ENCODE peak calls at places on chromosomes 3 and 15, in six cellular contexts. One of them, this sample, is unnamed.

GRCh38 chr3:115381573-115381912 is 234.5 kb upstream of the ZBTB20 start:
- DNase-seq in endothelial cell of umbilical vein: no peak
- DNase-seq in left lung: no peak
- DNase-seq in RWPE2: no peak
- DNase-seq in neuronal stem cell: no peak
- DNase-seq in fibroblast of lung: peak; percentile 30
- DNase-seq in this sample: no peak

GRCh38 chr3:150069633-150070032 is 98.9 kb upstream of the PFN2 start:
- DNase-seq in endothelial cell of umbilical vein: no peak
- DNase-seq in left lung: no peak
- DNase-seq in RWPE2: no peak
- DNase-seq in neuronal stem cell: no peak
- DNase-seq in fibroblast of lung: no peak
- DNase-seq in this sample: no peak

GRCh38 chr3:68996356-68996995 is 17.0 kb downstream of the EOGT start:
- DNase-seq in endothelial cell of umbilical vein: no peak
- DNase-seq in left lung: no peak
- DNase-seq in RWPE2: no peak
- DNase-seq in neuronal stem cell: no peak
- DNase-seq in fibroblast of lung: peak; percentile 78
- DNase-seq in this sample: no peak

GRCh38 chr3:10459954-10460754 is 45.2 kb downstream of the ATP2B2 start:
- DNase-seq in endothelial cell of umbilical vein: peak; percentile 59
- DNase-seq in left lung: peak; percentile 56
- DNase-seq in RWPE2: peak; percentile 73
- DNase-seq in neuronal stem cell: peak; percentile 97
- DNase-seq in fibroblast of lung: peak; percentile 87
- DNase-seq in this sample: peak; percentile 99

GRCh38 chr3:143427626-143428025 is 308.1 kb downstream of the CHST2 start:
- DNase-seq in endothelial cell of umbilical vein: no peak
- DNase-seq in left lung: no peak
- DNase-seq in RWPE2: no peak
- DNase-seq in neuronal stem cell: no peak
- DNase-seq in fibroblast of lung: no peak
- DNase-seq in this sample: no peak

GRCh38 chr3:58588030-58588614 is 10.9 kb upstream of the FAM107A start:
- DNase-seq in endothelial cell of umbilical vein: peak; percentile 32
- DNase-seq in left lung: no peak
- DNase-seq in RWPE2: no peak
- DNase-seq in neuronal stem cell: peak; percentile 71
- DNase-seq in fibroblast of lung: peak; percentile 29
- DNase-seq in this sample: peak; percentile 92

GRCh38 chr3:192207239-192207638 is 520.1 kb downstream of the FGF12 start:
- DNase-seq in endothelial cell of umbilical vein: peak; percentile 6
- DNase-seq in left lung: no peak
- DNase-seq in RWPE2: no peak
- DNase-seq in neuronal stem cell: no peak
- DNase-seq in fibroblast of lung: peak; percentile 48
- DNase-seq in this sample: no peak

GRCh38 chr15:78944669-78945407 is at the start of gene CTSH:
- DNase-seq in endothelial cell of umbilical vein: peak; percentile 44
- DNase-seq in left lung: peak; percentile 92
- DNase-seq in RWPE2: no peak
- DNase-seq in neuronal stem cell: peak; percentile 67
- DNase-seq in fibroblast of lung: peak; percentile 58
- DNase-seq in this sample: peak; percentile 97

GRCh38 chr3:186790261-186790981 is 7.0 kb downstream of the EIF4A2 start:
- DNase-seq in endothelial cell of umbilical vein: peak; percentile 50
- DNase-seq in left lung: no peak
- DNase-seq in RWPE2: no peak
- DNase-seq in neuronal stem cell: no peak
- DNase-seq in fibroblast of lung: peak; percentile 63
- DNase-seq in this sample: peak; percentile 71

GRCh38 chr15:38758001-38758400 is 193.4 kb upstream of the RASGRP1 start:
- DNase-seq in endothelial cell of umbilical vein: peak; percentile 87
- DNase-seq in left lung: no peak
- DNase-seq in RWPE2: no peak
- DNase-seq in neuronal stem cell: no peak
- DNase-seq in fibroblast of lung: peak; percentile 81
- DNase-seq in this sample: no peak

GRCh38 chr3:53184701-53185100 is 23.7 kb downstream of the PRKCD start:
- DNase-seq in endothelial cell of umbilical vein: no peak
- DNase-seq in left lung: no peak
- DNase-seq in RWPE2: no peak
- DNase-seq in neuronal stem cell: no peak
- DNase-seq in fibroblast of lung: no peak
- DNase-seq in this sample: no peak

GRCh38 chr3:129974451-129975331 is at the start of gene TRH:
- DNase-seq in endothelial cell of umbilical vein: no peak
- DNase-seq in left lung: no peak
- DNase-seq in RWPE2: no peak
- DNase-seq in neuronal stem cell: peak; percentile 48
- DNase-seq in fibroblast of lung: no peak
- DNase-seq in this sample: peak; percentile 75

GRCh38 chr15:96367436-96368200 is 37.1 kb downstream of the NR2F2 start:
- DNase-seq in endothelial cell of umbilical vein: peak; percentile 30
- DNase-seq in left lung: no peak
- DNase-seq in RWPE2: no peak
- DNase-seq in neuronal stem cell: no peak
- DNase-seq in fibroblast of lung: no peak
- DNase-seq in this sample: peak; percentile 58

GRCh38 chr3:159305017-159305416 is 503.2 kb downstream of the MFSD1 start:
- DNase-seq in endothelial cell of umbilical vein: no peak
- DNase-seq in left lung: no peak
- DNase-seq in RWPE2: no peak
- DNase-seq in neuronal stem cell: no peak
- DNase-seq in fibroblast of lung: no peak
- DNase-seq in this sample: no peak

GRCh38 chr15:80779658-80780415 is 667 bp downstream of the CEMIP start:
- DNase-seq in endothelial cell of umbilical vein: peak; percentile 19
- DNase-seq in left lung: no peak
- DNase-seq in RWPE2: no peak
- DNase-seq in neuronal stem cell: peak; percentile 17
- DNase-seq in fibroblast of lung: peak; percentile 45
- DNase-seq in this sample: peak; percentile 76

GRCh38 chr3:158106773-158107461 is 697 bp upstream of the SHOX2 start:
- DNase-seq in endothelial cell of umbilical vein: peak; percentile 35
- DNase-seq in left lung: no peak
- DNase-seq in RWPE2: no peak
- DNase-seq in neuronal stem cell: no peak
- DNase-seq in fibroblast of lung: no peak
- DNase-seq in this sample: peak; percentile 80

GRCh38 chr3:52609316-52609815 is 73.0 kb downstream of the UQCC5 start:
- DNase-seq in endothelial cell of umbilical vein: no peak
- DNase-seq in left lung: no peak
- DNase-seq in RWPE2: no peak
- DNase-seq in neuronal stem cell: no peak
- DNase-seq in fibroblast of lung: no peak
- DNase-seq in this sample: no peak

GRCh38 chr3:48555231-48555948 is 1.2 kb downstream of the PFKFB4 start:
- DNase-seq in endothelial cell of umbilical vein: no peak
- DNase-seq in left lung: no peak
- DNase-seq in RWPE2: peak; percentile 19
- DNase-seq in neuronal stem cell: no peak
- DNase-seq in fibroblast of lung: no peak
- DNase-seq in this sample: no peak

GRCh38 chr15:59830873-59831272 is 141.8 kb upstream of the BNIP2 start:
- DNase-seq in endothelial cell of umbilical vein: no peak
- DNase-seq in left lung: no peak
- DNase-seq in RWPE2: no peak
- DNase-seq in neuronal stem cell: no peak
- DNase-seq in fibroblast of lung: peak; percentile 1
- DNase-seq in this sample: no peak

GRCh38 chr3:182802413-182802812 is 9.1 kb downstream of the ATP11B start:
- DNase-seq in endothelial cell of umbilical vein: no peak
- DNase-seq in left lung: no peak
- DNase-seq in RWPE2: no peak
- DNase-seq in neuronal stem cell: no peak
- DNase-seq in fibroblast of lung: peak; percentile 32
- DNase-seq in this sample: no peak

GRCh38 chr3:61610316-61610715 is 48.9 kb downstream of the PTPRG start:
- DNase-seq in endothelial cell of umbilical vein: no peak
- DNase-seq in left lung: no peak
- DNase-seq in RWPE2: no peak
- DNase-seq in neuronal stem cell: no peak
- DNase-seq in fibroblast of lung: no peak
- DNase-seq in this sample: no peak

GRCh38 chr15:60375255-60375809 is 22.5 kb downstream of the ANXA2 start:
- DNase-seq in endothelial cell of umbilical vein: no peak
- DNase-seq in left lung: no peak
- DNase-seq in RWPE2: no peak
- DNase-seq in neuronal stem cell: no peak
- DNase-seq in fibroblast of lung: no peak
- DNase-seq in this sample: peak; percentile 4

GRCh38 chr15:94397377-94397776 is 166.0 kb downstream of the MCTP2 start:
- DNase-seq in endothelial cell of umbilical vein: peak; percentile 26
- DNase-seq in left lung: no peak
- DNase-seq in RWPE2: no peak
- DNase-seq in neuronal stem cell: no peak
- DNase-seq in fibroblast of lung: no peak
- DNase-seq in this sample: no peak

GRCh38 chr15:70833897-70834765 is 19.8 kb downstream of the LARP6 start:
- DNase-seq in endothelial cell of umbilical vein: peak; percentile 76
- DNase-seq in left lung: no peak
- DNase-seq in RWPE2: peak; percentile 90
- DNase-seq in neuronal stem cell: no peak
- DNase-seq in fibroblast of lung: peak; percentile 82
- DNase-seq in this sample: peak; percentile 70

GRCh38 chr15:47206358-47206978 is 510.8 kb upstream of the SEMA6D start:
- DNase-seq in endothelial cell of umbilical vein: no peak
- DNase-seq in left lung: no peak
- DNase-seq in RWPE2: no peak
- DNase-seq in neuronal stem cell: no peak
- DNase-seq in fibroblast of lung: no peak
- DNase-seq in this sample: peak; percentile 58

GRCh38 chr15:47203993-47204392 is 513.3 kb upstream of the SEMA6D start:
- DNase-seq in endothelial cell of umbilical vein: no peak
- DNase-seq in left lung: no peak
- DNase-seq in RWPE2: no peak
- DNase-seq in neuronal stem cell: no peak
- DNase-seq in fibroblast of lung: no peak
- DNase-seq in this sample: no peak
- H3K4me1 ChIP-seq in endothelial cell of umbilical vein: no peaks in the 10 kb centered on the region
- H3K4me1 ChIP-seq in left lung: no peaks in the 10 kb centered on the region
- H3K4me1 ChIP-seq in RWPE2: no peaks in the 10 kb centered on the region
- H3K4me1 ChIP-seq in neuronal stem cell: no peaks in the 10 kb centered on the region
- H3K4me1 ChIP-seq in fibroblast of lung: no peaks in the 10 kb centered on the region
- H3K4me1 ChIP-seq in this sample: peaks cover 15% of the 10 kb centered on the region

DNA sequence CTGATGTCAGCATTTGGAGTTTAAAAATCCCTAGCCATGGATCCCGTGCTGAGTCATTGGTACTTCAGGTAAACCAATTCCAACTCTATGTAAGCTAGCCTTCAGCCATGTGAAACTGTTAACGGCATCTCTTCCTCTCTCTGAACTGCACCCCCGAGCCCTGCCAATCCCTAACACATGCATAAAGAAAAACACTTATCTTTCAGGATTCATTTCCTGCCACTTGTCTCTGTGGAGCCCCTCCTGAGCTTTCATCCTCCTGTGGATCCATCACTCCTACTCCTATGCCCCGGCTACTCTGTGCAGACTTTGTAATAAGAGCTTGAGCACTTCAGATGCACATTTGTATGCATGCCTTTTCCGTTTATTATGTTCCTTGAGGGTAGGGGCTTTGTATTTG is 119.1 kb downstream of the AKAP13 start:
- DNase-seq in endothelial cell of umbilical vein: no peak
- DNase-seq in left lung: no peak
- DNase-seq in RWPE2: no peak
- DNase-seq in neuronal stem cell: no peak
- DNase-seq in fibroblast of lung: peak; percentile 44
- DNase-seq in this sample: no peak
- H3K4me1 ChIP-seq in endothelial cell of umbilical vein: peaks cover 20% of the 10 kb centered on the region
- H3K4me1 ChIP-seq in left lung: peaks cover 15% of the 10 kb centered on the region
- H3K4me1 ChIP-seq in RWPE2: peaks cover 7% of the 10 kb centered on the region
- H3K4me1 ChIP-seq in neuronal stem cell: peaks cover 17% of the 10 kb centered on the region
- H3K4me1 ChIP-seq in fibroblast of lung: no peaks in the 10 kb centered on the region
- H3K4me1 ChIP-seq in this sample: peaks cover 38% of the 10 kb centered on the region

DNA sequence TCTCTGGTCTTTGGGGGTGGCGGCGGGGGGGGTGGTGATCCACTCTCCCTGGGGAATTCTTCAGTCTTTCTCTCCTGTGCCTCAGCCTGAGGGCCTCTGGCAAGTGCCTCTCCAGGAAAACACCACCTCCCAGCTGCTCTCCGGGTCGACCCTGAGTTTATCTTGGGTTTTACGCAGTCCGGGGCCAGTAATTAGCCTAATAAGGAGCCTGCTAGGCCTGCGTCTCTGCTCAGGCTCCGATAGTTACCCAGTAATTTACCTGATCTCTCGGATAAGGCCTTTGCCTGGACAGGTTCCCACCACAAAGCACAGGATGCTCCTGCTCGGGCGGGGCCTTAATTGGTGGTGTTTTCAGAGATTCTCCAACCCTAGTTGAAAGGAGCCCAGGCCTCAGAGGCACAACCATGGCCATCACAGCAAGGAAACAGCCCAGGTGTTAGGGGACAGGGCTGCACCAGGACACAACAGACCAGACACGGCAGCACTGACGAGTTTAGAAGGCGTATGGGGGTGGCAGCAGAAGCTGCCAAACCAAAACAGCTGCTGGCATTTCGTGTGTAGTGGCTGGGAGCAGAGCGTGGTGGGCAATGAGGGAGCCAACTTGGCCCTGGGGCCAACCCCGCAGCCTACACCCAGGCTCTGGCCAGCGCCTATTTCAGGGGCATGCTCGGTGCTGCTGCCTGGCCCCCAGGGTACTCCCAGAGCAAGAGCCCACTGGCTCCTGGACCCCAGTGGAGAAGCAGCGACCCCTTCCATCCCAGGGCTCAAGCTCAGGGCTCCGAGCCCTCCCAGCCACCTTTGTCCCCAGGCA is 71.4 kb downstream of the KLF13 start:
- DNase-seq in endothelial cell of umbilical vein: no peak
- DNase-seq in left lung: no peak
- DNase-seq in RWPE2: peak; percentile 82
- DNase-seq in neuronal stem cell: no peak
- DNase-seq in fibroblast of lung: no peak
- DNase-seq in this sample: peak; percentile 56
- H3K4me1 ChIP-seq in endothelial cell of umbilical vein: peaks cover 16% of the 10 kb centered on the region
- H3K4me1 ChIP-seq in left lung: peaks cover 21% of the 10 kb centered on the region
- H3K4me1 ChIP-seq in RWPE2: peaks cover 22% of the 10 kb centered on the region
- H3K4me1 ChIP-seq in neuronal stem cell: no peaks in the 10 kb centered on the region
- H3K4me1 ChIP-seq in fibroblast of lung: peaks cover 27% of the 10 kb centered on the region
- H3K4me1 ChIP-seq in this sample: no peaks in the 10 kb centered on the region

GRCh38 chr3:15207836-15208504 is 1.9 kb downstream of the CAPN7 start:
- DNase-seq in endothelial cell of umbilical vein: peak; percentile 3
- DNase-seq in left lung: no peak
- DNase-seq in RWPE2: no peak
- DNase-seq in neuronal stem cell: no peak
- DNase-seq in fibroblast of lung: peak; percentile 12
- DNase-seq in this sample: no peak
- H3K4me1 ChIP-seq in endothelial cell of umbilical vein: peaks cover 6% of the 10 kb centered on the region
- H3K4me1 ChIP-seq in left lung: peaks cover 13% of the 10 kb centered on the region
- H3K4me1 ChIP-seq in RWPE2: no peaks in the 10 kb centered on the region
- H3K4me1 ChIP-seq in neuronal stem cell: peaks cover 7% of the 10 kb centered on the region
- H3K4me1 ChIP-seq in fibroblast of lung: peaks cover 2% of the 10 kb centered on the region
- H3K4me1 ChIP-seq in this sample: no peaks in the 10 kb centered on the region

This sample was measured in endodermal cell.